ENCODE peak calls at places on chromosome 11, in nine cellular contexts. P is epithelial cell of esophagus; D is astrocyte of the hippocampus; L is CD4-positive, alpha-beta memory T cell; S is fibroblast of villous mesenchyme; U is neural crest cell; B is left colon; R is stimulated activated effector memory CD8-positive, alpha-beta T cell treated with anti-CD3 and anti-CD28 coated beads, Interleukin-12 subunit alpha, Interleukin-12 subunit beta, amount 100 ng/mL, for 72 hours; X is renal cortical epithelial cell. J is an unnamed sample.

GRCh38 chr11:107598225-107599139 is 7.5 kb downstream of the ELMOD1 start:
- DNase-seq in U (no peak), R (no peak), B (no peak), D (peak), P (peak), X (no peak), S (peak), L (no peak), J (no peak)

GRCh38 chr11:71572811-71573210 is 7.4 kb downstream of the KRTAP5-10 start:
- DNase-seq in D (no peak), X (no peak), L (no peak), P (no peak), B (no peak), S (no peak), U (no peak), R (no peak), J (no peak)

GRCh38 chr11:5007561-5007960 is 12.9 kb downstream of the OR51L1 start:
- DNase-seq in R (no peak), X (no peak), U (no peak), P (peak), D (no peak), S (no peak), L (no peak), B (no peak), J (no peak)

GRCh38 chr11:128455766-128456165 is 131.6 kb downstream of the ETS1 start:
- DNase-seq in P (no peak), U (no peak), L (no peak), D (no peak), X (no peak), S (peak), B (no peak), R (no peak), J (no peak)

GRCh38 chr11:115606223-115607220 is 102.3 kb upstream of the CADM1 start:
- DNase-seq in X (peak), U (no peak), B (no peak), R (no peak), P (no peak), L (no peak), D (peak), S (peak), J (no peak)

GRCh38 chr11:127003260-127003981 is 2.9 kb upstream of the KIRREL3 start:
- DNase-seq in P (peak), D (peak), B (peak), L (no peak), R (no peak), X (no peak), U (peak), S (no peak), J (no peak)

GRCh38 chr11:359181-359714 is 10.1 kb upstream of the B4GALNT4 start:
- DNase-seq in S (no peak), R (no peak), X (peak), B (no peak), L (peak), U (no peak), P (peak), D (no peak), J (no peak)

GRCh38 chr11:61082931-61083531 is 19.3 kb upstream of the CD5 start:
- DNase-seq in D (no peak), U (no peak), B (no peak), L (peak), X (no peak), R (no peak), S (no peak), P (no peak), J (no peak)

GRCh38 chr11:59769086-59769485 is 13.9 kb downstream of the STX3 start:
- DNase-seq in P (no peak), X (no peak), D (no peak), U (no peak), L (no peak), R (no peak), B (no peak), S (peak), J (no peak)

J was measured in memory B cell.